ENCODE peak calls at places on chromosomes 3 and 15, in five cellular contexts. One of them, this sample, is unnamed. For H3K36me3, the result is how much of the 10 kb centered on the place peaks cover.

GRCh38 chr3:143830063-143830462 is 18.2 kb downstream of the SLC9A9 start:
- DNase-seq in thoracic aorta: no peak
- DNase-seq in suprapubic skin: no peak
- DNase-seq in CD4-positive, alpha-beta memory T cell: no peak
- DNase-seq in ovary: no peak
- DNase-seq in this sample: no peak

GRCh38 chr3:98994128-98994762 is 92.8 kb upstream of the DCBLD2 start:
- DNase-seq in suprapubic skin: no peak
- DNase-seq in thoracic aorta: no peak
- DNase-seq in CD4-positive, alpha-beta memory T cell: no peak
- DNase-seq in ovary: no peak
- DNase-seq in this sample: no peak

GRCh38 chr3:30347679-30348216 is 258.7 kb upstream of the TGFBR2 start:
- DNase-seq in CD4-positive, alpha-beta memory T cell: peak
- DNase-seq in ovary: no peak
- DNase-seq in thoracic aorta: no peak
- DNase-seq in suprapubic skin: no peak
- DNase-seq in this sample: no peak

GRCh38 chr15:92845109-92845508 is 55.0 kb upstream of the CHD2 start:
- DNase-seq in ovary: no peak
- DNase-seq in thoracic aorta: no peak
- DNase-seq in suprapubic skin: no peak
- DNase-seq in CD4-positive, alpha-beta memory T cell: peak
- DNase-seq in this sample: no peak

GRCh38 chr3:20316238-20316637 is 130.2 kb upstream of the SGO1 start:
- DNase-seq in suprapubic skin: no peak
- DNase-seq in CD4-positive, alpha-beta memory T cell: no peak
- DNase-seq in thoracic aorta: peak
- DNase-seq in ovary: no peak
- DNase-seq in this sample: no peak

GRCh38 chr3:42182555-42182954 is 83.4 kb downstream of the CCK start:
- DNase-seq in suprapubic skin: no peak
- DNase-seq in ovary: no peak
- DNase-seq in CD4-positive, alpha-beta memory T cell: no peak
- DNase-seq in thoracic aorta: no peak
- DNase-seq in this sample: no peak

GRCh38 chr15:79352206-79352605 is 41.3 kb downstream of the TMED3 start:
- DNase-seq in ovary: no peak
- DNase-seq in suprapubic skin: no peak
- DNase-seq in thoracic aorta: no peak
- DNase-seq in CD4-positive, alpha-beta memory T cell: no peak
- DNase-seq in this sample: no peak

GRCh38 chr3:15206662-15207576 is 873 bp downstream of the CAPN7 start:
- DNase-seq in thoracic aorta: peak
- DNase-seq in CD4-positive, alpha-beta memory T cell: peak
- DNase-seq in suprapubic skin: no peak
- DNase-seq in ovary: peak
- DNase-seq in this sample: no peak

GRCh38 chr3:99962703-99963102 is 145.0 kb downstream of the CMSS1 start:
- DNase-seq in CD4-positive, alpha-beta memory T cell: no peak
- DNase-seq in ovary: no peak
- DNase-seq in thoracic aorta: no peak
- DNase-seq in suprapubic skin: no peak
- DNase-seq in this sample: no peak

GRCh38 chr15:59948924-59949613 is 55.0 kb upstream of the FOXB1 start:
- DNase-seq in thoracic aorta: no peak
- DNase-seq in CD4-positive, alpha-beta memory T cell: no peak
- DNase-seq in suprapubic skin: no peak
- DNase-seq in ovary: no peak
- DNase-seq in this sample: no peak

GRCh38 chr15:59952960-59953359 is 51.2 kb upstream of the FOXB1 start:
- DNase-seq in thoracic aorta: no peak
- DNase-seq in suprapubic skin: no peak
- DNase-seq in ovary: no peak
- DNase-seq in CD4-positive, alpha-beta memory T cell: no peak
- DNase-seq in this sample: no peak

GRCh38 chr15:59946084-59946483 is 58.0 kb upstream of the FOXB1 start:
- DNase-seq in CD4-positive, alpha-beta memory T cell: no peak
- DNase-seq in thoracic aorta: no peak
- DNase-seq in suprapubic skin: no peak
- DNase-seq in ovary: no peak
- DNase-seq in this sample: no peak

GRCh38 chr15:59953392-59953883 is 50.7 kb upstream of the FOXB1 start:
- DNase-seq in CD4-positive, alpha-beta memory T cell: no peak
- DNase-seq in suprapubic skin: no peak
- DNase-seq in thoracic aorta: no peak
- DNase-seq in ovary: no peak
- DNase-seq in this sample: no peak

DNA sequence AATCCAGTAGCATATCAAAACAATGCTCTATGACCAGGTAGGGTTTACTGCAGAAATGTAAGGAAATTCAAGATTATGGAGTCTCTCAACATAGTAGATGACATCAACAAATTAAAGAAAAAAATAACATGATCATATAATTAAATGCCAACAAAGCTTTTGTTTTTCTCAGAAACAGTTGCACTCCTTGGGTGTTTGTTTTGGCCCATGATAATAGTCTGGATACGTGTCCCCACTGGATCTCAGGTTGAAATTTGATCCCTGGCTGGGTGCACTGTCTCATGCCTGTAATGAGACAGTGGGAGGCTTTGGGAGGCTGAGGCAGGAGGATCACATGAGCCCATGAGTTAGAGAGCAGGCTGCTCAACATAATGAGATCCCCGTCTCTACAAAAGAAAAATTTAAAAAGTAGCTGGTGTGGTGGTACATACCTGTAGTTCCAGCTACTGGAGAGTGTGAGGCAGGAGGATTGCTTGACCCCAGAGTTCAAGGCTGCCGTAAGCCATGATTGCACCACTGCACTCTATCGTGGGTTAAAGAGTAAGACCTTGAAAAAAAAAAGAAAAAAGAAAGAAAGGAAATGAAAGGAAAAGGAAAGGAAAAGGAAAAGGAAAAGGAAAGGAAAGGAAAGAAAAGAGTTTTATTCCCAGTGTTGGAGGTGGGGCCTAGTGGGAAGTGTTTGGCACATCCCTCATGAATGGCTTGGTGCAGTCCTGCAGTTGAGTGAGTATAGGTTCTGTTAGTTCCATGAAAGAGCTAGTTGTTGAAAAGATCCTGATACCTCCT is 53.3 kb upstream of the FOXB1 start:
- DNase-seq in thoracic aorta: no peak
- DNase-seq in CD4-positive, alpha-beta memory T cell: no peak
- DNase-seq in suprapubic skin: no peak
- DNase-seq in ovary: no peak
- DNase-seq in this sample: no peak
- H3K36me3 ChIP-seq in thoracic aorta: under half
- H3K36me3 ChIP-seq in CD4-positive, alpha-beta memory T cell: under half
- H3K36me3 ChIP-seq in suprapubic skin: under half
- H3K36me3 ChIP-seq in ovary: under half
- H3K36me3 ChIP-seq in this sample: under half

GRCh38 chr15:23035964-23036566 is 3.3 kb downstream of the TUBGCP5 start:
- DNase-seq in thoracic aorta: no peak
- DNase-seq in ovary: no peak
- DNase-seq in CD4-positive, alpha-beta memory T cell: peak
- DNase-seq in suprapubic skin: no peak
- DNase-seq in this sample: no peak
- H3K27ac ChIP-seq in thoracic aorta: no peak
- H3K27ac ChIP-seq in ovary: no peak
- H3K27ac ChIP-seq in CD4-positive, alpha-beta memory T cell: no peak
- H3K27ac ChIP-seq in suprapubic skin: no peak
- H3K27ac ChIP-seq in this sample: no peak

GRCh38 chr15:63059573-63060216 is 17.1 kb downstream of the TPM1 start:
- DNase-seq in thoracic aorta: no peak
- DNase-seq in suprapubic skin: no peak
- DNase-seq in CD4-positive, alpha-beta memory T cell: no peak
- DNase-seq in ovary: no peak
- DNase-seq in this sample: no peak
- H3K36me3 ChIP-seq in thoracic aorta: half or more
- H3K36me3 ChIP-seq in suprapubic skin: half or more
- H3K36me3 ChIP-seq in CD4-positive, alpha-beta memory T cell: under half
- H3K36me3 ChIP-seq in ovary: under half
- H3K36me3 ChIP-seq in this sample: half or more

GRCh38 chr3:71177375-71177774 is 406.2 kb downstream of the FOXP1 start:
- DNase-seq in ovary: no peak
- DNase-seq in thoracic aorta: no peak
- DNase-seq in suprapubic skin: no peak
- DNase-seq in CD4-positive, alpha-beta memory T cell: no peak
- DNase-seq in this sample: no peak
- H3K27ac ChIP-seq in ovary: no peak
- H3K27ac ChIP-seq in thoracic aorta: no peak
- H3K27ac ChIP-seq in suprapubic skin: no peak
- H3K27ac ChIP-seq in CD4-positive, alpha-beta memory T cell: no peak
- H3K27ac ChIP-seq in this sample: no peak

GRCh38 chr15:68145706-68146105 is 59.4 kb downstream of the CALML4 start:
- DNase-seq in CD4-positive, alpha-beta memory T cell: no peak
- DNase-seq in thoracic aorta: no peak
- DNase-seq in suprapubic skin: no peak
- DNase-seq in ovary: no peak
- DNase-seq in this sample: no peak
- H3K36me3 ChIP-seq in CD4-positive, alpha-beta memory T cell: under half
- H3K36me3 ChIP-seq in thoracic aorta: under half
- H3K36me3 ChIP-seq in suprapubic skin: under half
- H3K36me3 ChIP-seq in ovary: under half
- H3K36me3 ChIP-seq in this sample: under half

GRCh38 chr3:48268936-48269551 is 28.1 kb downstream of the ZNF589 start:
- DNase-seq in ovary: no peak
- DNase-seq in CD4-positive, alpha-beta memory T cell: peak
- DNase-seq in thoracic aorta: no peak
- DNase-seq in suprapubic skin: no peak
- DNase-seq in this sample: no peak

GRCh38 chr3:48267782-48268181 is 26.9 kb downstream of the ZNF589 start:
- DNase-seq in ovary: no peak
- DNase-seq in CD4-positive, alpha-beta memory T cell: no peak
- DNase-seq in suprapubic skin: no peak
- DNase-seq in thoracic aorta: no peak
- DNase-seq in this sample: no peak

GRCh38 chr3:48268381-48268935 is 27.6 kb downstream of the ZNF589 start:
- DNase-seq in suprapubic skin: peak
- DNase-seq in ovary: no peak
- DNase-seq in thoracic aorta: no peak
- DNase-seq in CD4-positive, alpha-beta memory T cell: peak
- DNase-seq in this sample: no peak

GRCh38 chr3:48270306-48270705 is 29.4 kb downstream of the ZNF589 start:
- DNase-seq in ovary: no peak
- DNase-seq in thoracic aorta: no peak
- DNase-seq in CD4-positive, alpha-beta memory T cell: no peak
- DNase-seq in suprapubic skin: no peak
- DNase-seq in this sample: no peak

DNA sequence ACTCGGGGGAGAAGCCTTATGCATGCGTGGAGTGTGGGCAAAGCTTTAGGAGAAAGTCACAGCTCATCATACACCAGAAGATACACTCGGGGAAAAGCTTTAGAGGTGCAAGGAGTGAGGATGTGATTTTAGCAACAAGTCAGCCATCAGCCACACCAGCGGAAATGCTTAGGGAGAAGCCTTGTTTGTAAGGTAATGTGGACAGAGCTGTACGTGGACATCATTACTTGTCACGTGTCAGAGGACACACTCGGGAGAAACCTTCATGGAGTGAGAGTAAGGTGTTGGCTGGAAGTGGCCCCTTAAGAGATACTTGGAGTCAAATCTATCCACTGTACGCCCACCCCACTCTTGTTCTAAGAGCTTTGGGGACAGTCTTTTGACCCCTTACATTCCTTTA is 28.7 kb downstream of the ZNF589 start:
- DNase-seq in thoracic aorta: no peak
- DNase-seq in CD4-positive, alpha-beta memory T cell: no peak
- DNase-seq in suprapubic skin: no peak
- DNase-seq in ovary: no peak
- DNase-seq in this sample: no peak
- H3K27ac ChIP-seq in thoracic aorta: no peak
- H3K27ac ChIP-seq in CD4-positive, alpha-beta memory T cell: peak
- H3K27ac ChIP-seq in suprapubic skin: peak
- H3K27ac ChIP-seq in ovary: no peak
- H3K27ac ChIP-seq in this sample: no peak

GRCh38 chr15:80921736-80922135 is 67.9 kb downstream of the MESD start:
- DNase-seq in suprapubic skin: no peak
- DNase-seq in thoracic aorta: no peak
- DNase-seq in ovary: no peak
- DNase-seq in CD4-positive, alpha-beta memory T cell: no peak
- DNase-seq in this sample: no peak
- H3K36me3 ChIP-seq in suprapubic skin: under half
- H3K36me3 ChIP-seq in thoracic aorta: under half
- H3K36me3 ChIP-seq in ovary: under half
- H3K36me3 ChIP-seq in CD4-positive, alpha-beta memory T cell: under half
- H3K36me3 ChIP-seq in this sample: under half

DNA sequence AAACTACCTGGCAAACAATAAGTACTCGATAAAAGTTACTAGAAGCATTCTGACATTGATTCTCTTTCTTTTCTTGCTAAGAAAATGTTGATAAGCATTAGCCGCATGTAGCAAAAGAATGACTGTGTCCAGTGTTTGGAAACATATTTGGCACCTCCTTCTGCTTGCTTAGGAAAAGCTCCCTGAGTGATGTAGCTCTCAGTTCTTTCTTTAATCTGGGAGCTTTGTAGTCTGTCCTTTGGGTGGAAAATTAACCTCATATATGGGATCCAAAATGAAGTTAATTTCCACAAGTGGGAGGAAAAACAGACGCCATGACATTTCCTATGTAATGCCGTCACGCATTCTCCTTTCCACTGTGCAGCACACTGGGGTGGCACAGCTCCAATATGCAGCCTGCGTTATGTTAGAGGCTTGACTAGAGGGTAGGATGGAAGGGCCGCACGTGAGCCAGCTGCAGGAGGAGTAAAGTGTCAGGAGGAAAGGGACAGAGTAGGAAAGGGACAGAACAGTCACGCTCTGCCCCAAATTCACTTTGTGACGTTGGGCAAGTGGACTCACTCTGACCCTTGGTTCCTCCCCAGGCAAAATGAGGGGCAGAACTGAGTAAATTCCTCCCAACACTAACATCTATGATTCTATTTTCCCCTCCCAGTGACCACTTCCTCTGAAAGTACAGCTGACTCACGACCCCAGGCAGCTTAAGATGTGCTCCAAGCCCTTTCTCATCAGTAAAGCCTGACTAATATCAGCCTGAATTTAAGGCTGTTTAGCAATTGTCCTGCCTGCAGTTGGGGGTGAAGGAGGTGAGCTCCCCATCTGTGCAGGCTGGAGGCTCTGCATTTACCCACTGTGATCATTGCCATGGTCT is 176.4 kb upstream of the PFN2 start:
- DNase-seq in thoracic aorta: peak
- DNase-seq in CD4-positive, alpha-beta memory T cell: no peak
- DNase-seq in ovary: peak
- DNase-seq in suprapubic skin: no peak
- DNase-seq in this sample: no peak
- H3K27ac ChIP-seq in thoracic aorta: peak
- H3K27ac ChIP-seq in CD4-positive, alpha-beta memory T cell: no peak
- H3K27ac ChIP-seq in ovary: peak
- H3K27ac ChIP-seq in suprapubic skin: no peak
- H3K27ac ChIP-seq in this sample: no peak

GRCh38 chr15:27850050-27850449 is 249.1 kb downstream of the OCA2 start:
- DNase-seq in thoracic aorta: no peak
- DNase-seq in ovary: no peak
- DNase-seq in CD4-positive, alpha-beta memory T cell: no peak
- DNase-seq in suprapubic skin: no peak
- DNase-seq in this sample: no peak
- H3K36me3 ChIP-seq in thoracic aorta: under half
- H3K36me3 ChIP-seq in ovary: under half
- H3K36me3 ChIP-seq in CD4-positive, alpha-beta memory T cell: under half
- H3K36me3 ChIP-seq in suprapubic skin: under half
- H3K36me3 ChIP-seq in this sample: under half

GRCh38 chr15:34726407-34727100 is 28.2 kb downstream of the GJD2 start:
- DNase-seq in ovary: no peak
- DNase-seq in CD4-positive, alpha-beta memory T cell: no peak
- DNase-seq in suprapubic skin: no peak
- DNase-seq in thoracic aorta: no peak
- DNase-seq in this sample: no peak
- H3K27ac ChIP-seq in ovary: no peak
- H3K27ac ChIP-seq in CD4-positive, alpha-beta memory T cell: no peak
- H3K27ac ChIP-seq in suprapubic skin: no peak
- H3K27ac ChIP-seq in thoracic aorta: no peak
- H3K27ac ChIP-seq in this sample: no peak

This sample was measured in upper lobe of right lung.